ENCODE peak calls at places on chromosomes 1 and 21, in five cellular contexts. X is foreskin fibroblast, L is activated T-cell treated with anti-CD3 and anti-CD28 coated beads for 24 hours, I is NCI-H2029, N is BE2C. D is an unnamed sample.

GRCh38 chr1:19445417-19446342 is 39.7 kb downstream of the CAPZB start:
- DNase-seq in X (no peak), L (no peak), I (no peak), N (no peak), D (no peak)

GRCh38 chr1:170620164-170620563 is 43.8 kb upstream of the PRRX1 start:
- DNase-seq in X (peak), L (no peak), I (no peak), N (no peak), D (no peak)

GRCh38 chr1:163766537-163766936 is 444.8 kb downstream of the NUF2 start:
- DNase-seq in X (no peak), L (no peak), I (no peak), N (no peak), D (no peak)

GRCh38 chr1:84379128-84379527 is 19.2 kb upstream of the DNASE2B start:
- DNase-seq in X (peak), L (no peak), I (no peak), N (no peak), D (no peak)

GRCh38 chr1:203662821-203663220 is 36.2 kb downstream of the ATP2B4 start:
- DNase-seq in X (no peak), L (no peak), I (no peak), N (no peak), D (no peak)

GRCh38 chr21:17050646-17051045 is 462.2 kb upstream of the CXADR start:
- DNase-seq in X (no peak), L (no peak), I (no peak), N (no peak), D (no peak)

GRCh38 chr1:41045740-41046139 is 24.2 kb upstream of the SLFNL1 start:
- DNase-seq in X (peak), L (no peak), I (peak), N (no peak), D (peak)

GRCh38 chr1:183887826-183888819 is 83.2 kb downstream of the RGL1 start:
- DNase-seq in X (no peak), L (no peak), I (no peak), N (no peak), D (no peak)

GRCh38 chr1:38246955-38247952 is 200.7 kb upstream of the POU3F1 start:
- DNase-seq in X (peak), L (no peak), I (no peak), N (no peak), D (no peak)

GRCh38 chr1:38541223-38541622 is 318.3 kb downstream of the RRAGC start:
- DNase-seq in X (no peak), L (no peak), I (no peak), N (no peak), D (no peak)

GRCh38 chr1:110088739-110089316 is 18.4 kb upstream of the ALX3 start:
- DNase-seq in X (no peak), L (no peak), I (no peak), N (no peak), D (no peak)

GRCh38 chr1:24986372-24986979 is 56.4 kb upstream of the RUNX3 start:
- DNase-seq in X (no peak), L (no peak), I (no peak), N (no peak), D (peak)

GRCh38 chr1:8017495-8018310 is 8.4 kb downstream of the ERRFI1 start:
- DNase-seq in X (no peak), L (no peak), I (no peak), N (peak), D (peak)

GRCh38 chr1:91806777-91807700 is 78.9 kb downstream of the TGFBR3 start:
- DNase-seq in X (no peak), L (no peak), I (no peak), N (no peak), D (no peak)

GRCh38 chr1:39829791-39830533 is 41.3 kb upstream of the BMP8B start:
- DNase-seq in X (peak), L (no peak), I (peak), N (no peak), D (no peak)

GRCh38 chr1:38125837-38126520 is 79.4 kb upstream of the POU3F1 start:
- DNase-seq in X (no peak), L (no peak), I (no peak), N (no peak), D (no peak)

GRCh38 chr1:160376525-160377131 is 9.8 kb downstream of the NHLH1 start:
- DNase-seq in X (peak), L (peak), I (peak), N (peak), D (no peak)